ENCODE peak calls at places on chromosomes 3 and 15, in six cellular contexts. P is neural crest cell, B is left ventricle myocardium inferior, J is astrocyte of the spinal cord, S is uterus, O is brain microvascular endothelial cell. D is an unnamed sample.

GRCh38 chr15:70101459-70102113 is 3.9 kb upstream of the TLE3 start:
- DNase-seq in B (peak; percentile 31), P (peak; percentile 72), S (peak; percentile 53), J (peak; percentile 94), O (peak; percentile 88), D (peak; percentile 95)

GRCh38 chr3:136957751-136958288 is at the start of gene IL20RB:
- DNase-seq in P (no peak), J (peak; percentile 51), S (no peak), O (no peak), B (no peak), D (peak; percentile 98)

GRCh38 chr15:74983725-74984231 is 11.6 kb upstream of the SCAMP5 start:
- DNase-seq in B (no peak), P (no peak), S (no peak), J (no peak), O (no peak), D (peak; percentile 77)

GRCh38 chr15:98067339-98067738 is 106.8 kb downstream of the ARRDC4 start:
- DNase-seq in O (no peak), P (no peak), S (no peak), B (no peak), J (no peak), D (no peak)

GRCh38 chr3:181103605-181104004 is 114.1 kb upstream of the DNAJC19 start:
- DNase-seq in S (no peak), J (no peak), P (peak; percentile 16), B (no peak), O (no peak), D (peak; percentile 52)

GRCh38 chr15:75785771-75786563 is 57.3 kb upstream of the UBE2Q2 start:
- DNase-seq in P (peak; percentile 50), O (no peak), B (no peak), J (no peak), S (no peak), D (no peak)

GRCh38 chr15:70210076-70210475 is 112.4 kb upstream of the TLE3 start:
- DNase-seq in O (no peak), S (no peak), J (no peak), P (no peak), B (no peak), D (no peak)

GRCh38 chr3:44326035-44326434 is 12.5 kb upstream of the TCAIM start:
- DNase-seq in B (no peak), S (no peak), P (no peak), O (no peak), J (peak; percentile 25), D (peak; percentile 29)

GRCh38 chr15:75578206-75578947 is 738 bp downstream of the PTPN9 start:
- DNase-seq in J (no peak), O (no peak), B (peak; percentile 27), S (no peak), P (peak; percentile 22), D (peak; percentile 18)

GRCh38 chr15:79032656-79033055 is 57.9 kb downstream of the RASGRF1 start:
- DNase-seq in S (no peak), O (no peak), J (no peak), B (no peak), P (no peak), D (no peak)

GRCh38 chr15:73909616-73910015 is 16.6 kb upstream of the LOXL1 start:
- DNase-seq in B (no peak), J (no peak), O (no peak), P (no peak), S (no peak), D (no peak)

GRCh38 chr15:95930659-95931375 is 399.7 kb upstream of the NR2F2 start:
- DNase-seq in P (no peak), S (no peak), J (no peak), B (no peak), O (no peak), D (no peak)

GRCh38 chr3:99774467-99774866 is 43.2 kb upstream of the CMSS1 start:
- DNase-seq in J (peak; percentile 88), S (no peak), B (no peak), O (peak; percentile 77), P (no peak), D (peak; percentile 73)

GRCh38 chr3:163328680-163329079 is 1749.6 kb downstream of the SI start:
- DNase-seq in S (no peak), B (no peak), J (no peak), O (no peak), P (no peak), D (no peak)

GRCh38 chr3:159796744-159797143 is 191.9 kb upstream of the IL12A start:
- DNase-seq in S (no peak), B (no peak), O (peak; percentile 52), J (peak; percentile 94), P (no peak), D (no peak)

GRCh38 chr3:69764861-69765260 is 25.6 kb downstream of the MITF start:
- DNase-seq in S (no peak), J (no peak), O (no peak), P (no peak), B (no peak), D (no peak)

GRCh38 chr15:47685141-47685870 is 32.0 kb upstream of the SEMA6D start:
- DNase-seq in B (no peak), J (no peak), O (no peak), S (no peak), P (no peak), D (peak; percentile 55)

GRCh38 chr3:42226470-42227425 is 39.2 kb downstream of the CCK start:
- DNase-seq in J (no peak), O (no peak), P (no peak), B (no peak), S (no peak), D (peak; percentile 7)

GRCh38 chr15:90249123-90249863 is at the start of gene TTLL13:
- DNase-seq in O (peak; percentile 71), J (peak; percentile 83), B (peak; percentile 95), P (peak; percentile 97), S (peak; percentile 94), D (peak; percentile 89)

GRCh38 chr15:99441871-99442267 is 123.9 kb upstream of the MEF2A start:
- DNase-seq in J (no peak), O (no peak), B (no peak), P (no peak), S (peak; percentile 10), D (no peak)

GRCh38 chr3:183807329-183807728 is 18.0 kb downstream of the MAP6D1 start:
- DNase-seq in J (no peak), O (no peak), B (no peak), S (no peak), P (no peak), D (no peak)

GRCh38 chr3:30476373-30477082 is 129.9 kb upstream of the TGFBR2 start:
- DNase-seq in J (peak; percentile 39), P (no peak), B (no peak), S (no peak), O (no peak), D (peak; percentile 69)

GRCh38 chr15:23566070-23567050 is 886 bp downstream of the MKRN3 start:
- DNase-seq in S (no peak), O (no peak), J (peak; percentile 35), B (no peak), P (peak; percentile 15), D (no peak)

GRCh38 chr15:69154684-69155083 is 5.8 kb upstream of the GLCE start:
- DNase-seq in O (peak; percentile 81), P (no peak), S (no peak), J (peak; percentile 61), B (no peak), D (peak; percentile 32)

GRCh38 chr3:23940775-23941174 is 4.3 kb upstream of the NR1D2 start:
- DNase-seq in P (no peak), J (no peak), S (no peak), B (no peak), O (no peak), D (no peak)

GRCh38 chr15:63172376-63173115 is 15.3 kb upstream of the RPS27L start:
- DNase-seq in B (no peak), O (no peak), J (no peak), P (no peak), S (no peak), D (no peak)

GRCh38 chr3:49673131-49673714 is 928 bp upstream of the APEH start:
- DNase-seq in S (no peak), B (no peak), J (no peak), O (no peak), P (no peak), D (no peak)

GRCh38 chr3:37700849-37701248 is 160.8 kb upstream of the CTDSPL start:
- DNase-seq in S (no peak), B (no peak), J (no peak), P (no peak), O (no peak), D (peak; percentile 29)

GRCh38 chr3:138270245-138270644 is 59.4 kb downstream of the NME9 start:
- DNase-seq in J (no peak), O (no peak), P (no peak), B (no peak), S (no peak), D (no peak)
- TF ChIP-seq CTCF in J (no peak), O (no peak), P (no peak), B (no peak), S (no peak), D (no peak)

GRCh38 chr3:100970537-100970936 is 22.7 kb downstream of the ABI3BP start:
- DNase-seq in P (no peak), O (no peak), B (no peak), J (no peak), S (no peak), D (no peak)
- TF ChIP-seq CTCF in P (no peak), O (no peak), B (no peak), J (no peak), S (no peak), D (no peak)

DNA sequence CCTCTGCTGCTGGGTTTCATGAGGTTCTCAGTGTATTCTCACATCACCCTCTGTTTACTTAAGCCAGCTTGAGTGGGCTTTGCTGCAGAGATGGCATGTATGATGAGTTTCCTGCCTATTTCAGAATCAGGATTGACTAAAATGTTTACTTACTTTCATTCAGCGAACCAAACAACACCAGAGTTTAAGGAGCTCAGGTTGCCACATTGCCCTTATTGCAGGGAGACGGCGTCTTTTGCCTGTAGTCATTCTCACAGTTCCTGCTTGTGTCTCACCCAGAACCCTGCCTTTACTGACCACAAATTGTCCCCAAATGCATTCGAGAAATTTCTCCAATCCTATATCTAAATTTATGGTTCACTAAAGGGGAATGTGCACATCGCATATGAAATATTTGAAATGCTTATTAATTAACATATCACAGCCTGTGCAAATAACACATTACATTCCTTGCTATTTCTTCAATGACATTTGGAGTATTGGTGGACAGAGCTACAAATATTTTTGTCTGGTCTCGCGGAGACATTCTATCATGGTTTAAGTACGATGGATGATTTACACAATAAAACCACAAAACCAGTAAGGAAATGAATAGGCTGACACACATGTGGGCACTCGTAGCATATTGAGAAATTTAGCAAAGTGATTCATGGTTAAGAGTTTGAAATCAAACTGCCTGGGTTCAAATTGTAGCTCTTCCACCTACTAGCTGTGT is 377.2 kb upstream of the CFAP20DC start:
- DNase-seq in B (no peak), O (peak; percentile 74), P (no peak), J (peak; percentile 81), S (no peak), D (peak; percentile 85)
- TF ChIP-seq CTCF in B (no peak), O (no peak), P (no peak), J (no peak), S (no peak), D (no peak)

DNA sequence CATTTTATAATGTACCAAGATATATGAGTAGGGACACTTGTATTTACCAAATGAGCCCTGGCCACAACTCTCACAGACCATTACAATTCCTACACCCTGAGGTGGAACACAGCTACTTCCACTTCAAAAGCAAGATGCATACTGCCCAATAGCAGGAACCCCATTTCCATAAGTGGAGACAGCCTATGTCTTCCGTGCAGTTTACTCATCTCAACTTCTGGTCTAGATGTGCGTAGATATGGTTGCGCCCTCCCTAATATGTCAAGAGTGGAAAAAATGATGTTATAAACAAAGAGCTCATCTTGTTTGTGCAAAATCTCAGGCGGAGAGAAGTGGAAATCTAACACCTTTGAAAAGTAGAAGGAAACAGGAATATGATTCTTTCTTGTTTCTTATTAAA is 44.6 kb downstream of the RAB27A start:
- DNase-seq in S (no peak), B (no peak), O (no peak), P (no peak), J (no peak), D (no peak)
- TF ChIP-seq CTCF in S (no peak), B (no peak), O (no peak), P (no peak), J (no peak), D (no peak)

D was measured in MCF 10A.